ENCODE peak calls at places on chromosomes 16 and 17, in four cellular contexts. A is body of pancreas, G is tibial nerve, O is HCT116. B is an unnamed sample.
A peak's percentile ranks its signal among the peaks of the same experiment; 100 is the strongest.

GRCh38 chr16:30377812-30378235 is 3.2 kb downstream of the MYL11 start:
- DNase-seq in A (peak; percentile 91), G (peak; percentile 93), O (peak; percentile 85), B (peak; percentile 96)

GRCh38 chr17:68759343-68760140 is 158.4 kb upstream of the FAM20A start:
- DNase-seq in A (peak; percentile 94), G (peak; percentile 89), O (peak; percentile 91), B (peak; percentile 92)

GRCh38 chr16:79618041-79618711 is 17.6 kb upstream of the MAF start:
- DNase-seq in A (no peak), G (no peak), O (no peak), B (no peak)

GRCh38 chr16:84339316-84339715 is 29.0 kb upstream of the ATP2C2 start:
- DNase-seq in A (no peak), G (no peak), O (no peak), B (no peak)

GRCh38 chr16:65119905-65120341 is 1.9 kb downstream of the CDH11 start:
- DNase-seq in A (no peak), G (no peak), O (no peak), B (no peak)

GRCh38 chr16:23901178-23902131 is 65.7 kb downstream of the PRKCB start:
- DNase-seq in A (no peak), G (no peak), O (no peak), B (no peak)

GRCh38 chr17:416293-417206 is 63.9 kb upstream of the RPH3AL start:
- DNase-seq in A (no peak), G (no peak), O (no peak), B (no peak)

GRCh38 chr16:73831197-73831596 is 465.4 kb upstream of the PSMD7 start:
- DNase-seq in A (no peak), G (no peak), O (no peak), B (no peak)

GRCh38 chr16:9469512-9469911 is 378.1 kb downstream of the HAPSTR1 start:
- DNase-seq in A (no peak), G (no peak), O (no peak), B (no peak)

GRCh38 chr17:13523164-13523563 is 78.6 kb downstream of the HS3ST3A1 start:
- DNase-seq in A (no peak), G (no peak), O (no peak), B (no peak)

GRCh38 chr16:51119576-51120288 is 31.3 kb downstream of the SALL1 start:
- DNase-seq in A (no peak), G (no peak), O (no peak), B (no peak)

GRCh38 chr17:75364078-75364477 is 41.4 kb downstream of the GRB2 start:
- DNase-seq in A (no peak), G (no peak), O (no peak), B (no peak)

GRCh38 chr17:29622337-29623282 is at the start of gene CORO6:
- DNase-seq in A (peak; percentile 37), G (no peak), O (no peak), B (peak; percentile 60)

GRCh38 chr17:67637901-67638641 is 79.7 kb upstream of the NOL11 start:
- DNase-seq in A (peak; percentile 90), G (no peak), O (peak; percentile 88), B (peak; percentile 64)

GRCh38 chr17:38844261-38844757 is 9.2 kb downstream of the RPL23 start:
- DNase-seq in A (peak; percentile 31), G (peak; percentile 36), O (no peak), B (peak; percentile 27)

GRCh38 chr17:33057564-33057963 is 65.9 kb downstream of the SPACA3 start:
- DNase-seq in A (no peak), G (no peak), O (no peak), B (no peak)

GRCh38 chr17:3794890-3795757 is 5.9 kb downstream of the ITGAE start:
- DNase-seq in A (no peak), G (no peak), O (no peak), B (no peak)

GRCh38 chr17:49966767-49967166 is 2.2 kb upstream of the DLX4 start:
- DNase-seq in A (no peak), G (no peak), O (no peak), B (no peak)

GRCh38 chr17:77343031-77343866 is 202.5 kb downstream of the SEC14L1 start:
- DNase-seq in A (no peak), G (peak; percentile 5), O (no peak), B (peak; percentile 1)

GRCh38 chr17:68707032-68707431 is 105.9 kb upstream of the FAM20A start:
- DNase-seq in A (peak; percentile 33), G (no peak), O (no peak), B (no peak)

GRCh38 chr17:79272666-79273219 is 198.1 kb downstream of the ENGASE start:
- DNase-seq in A (peak; percentile 37), G (no peak), O (peak; percentile 31), B (no peak)

GRCh38 chr17:21689604-21690003 is 2.7 kb upstream of the KCNJ18 start:
- DNase-seq in A (peak; percentile 25), G (no peak), O (peak; percentile 15), B (peak; percentile 12)